ENCODE peak calls at places on chromosomes 7 and 10, in four cellular contexts. G is right lobe of liver, Y is heart right ventricle, R is tibial nerve. L is an unnamed sample.

GRCh38 chr7:50711271-50712175 is 71.2 kb downstream of the GRB10 start:
- DNase-seq in G (no peak), Y (peak; percentile 56), R (no peak), L (no peak)

GRCh38 chr10:77636286-77636966 is 1.2 kb downstream of the KCNMA1 start:
- DNase-seq in G (peak; percentile 35), Y (no peak), R (no peak), L (no peak)

GRCh38 chr10:60139798-60140566 is 233.6 kb upstream of the CCDC6 start:
- DNase-seq in G (no peak), Y (no peak), R (no peak), L (no peak)

GRCh38 chr10:10542368-10542961 is 475.2 kb upstream of the CELF2 start:
- DNase-seq in G (no peak), Y (no peak), R (no peak), L (no peak)

GRCh38 chr10:126315471-126316177 is 72.7 kb downstream of the ADAM12 start:
- DNase-seq in G (no peak), Y (no peak), R (no peak), L (no peak)

GRCh38 chr10:75743231-75743864 is 311.9 kb downstream of the LRMDA start:
- DNase-seq in G (no peak), Y (no peak), R (no peak), L (no peak)

GRCh38 chr10:8404721-8405120 is 350.2 kb downstream of the GATA3 start:
- DNase-seq in G (no peak), Y (no peak), R (no peak), L (peak; percentile 32)

GRCh38 chr7:40147371-40148246 is 12.8 kb downstream of the SUGCT start:
- DNase-seq in G (no peak), Y (no peak), R (no peak), L (no peak)

GRCh38 chr7:55071411-55072188 is 52.8 kb downstream of the EGFR start:
- DNase-seq in G (no peak), Y (no peak), R (no peak), L (no peak)

GRCh38 chr10:99631496-99631895 is 11.3 kb upstream of the SLC25A28 start:
- DNase-seq in G (no peak), Y (no peak), R (no peak), L (no peak)

GRCh38 chr10:133422223-133422820 is 2.1 kb downstream of the SPRN start:
- DNase-seq in G (no peak), Y (no peak), R (no peak), L (no peak)

GRCh38 chr7:85659364-85659763 is 472.5 kb upstream of the SEMA3D start:
- DNase-seq in G (no peak), Y (no peak), R (no peak), L (no peak)

GRCh38 chr7:142894112-142894835 is 8.7 kb upstream of the TRPV6 start:
- DNase-seq in G (peak; percentile 32), Y (no peak), R (no peak), L (no peak)

DNA sequence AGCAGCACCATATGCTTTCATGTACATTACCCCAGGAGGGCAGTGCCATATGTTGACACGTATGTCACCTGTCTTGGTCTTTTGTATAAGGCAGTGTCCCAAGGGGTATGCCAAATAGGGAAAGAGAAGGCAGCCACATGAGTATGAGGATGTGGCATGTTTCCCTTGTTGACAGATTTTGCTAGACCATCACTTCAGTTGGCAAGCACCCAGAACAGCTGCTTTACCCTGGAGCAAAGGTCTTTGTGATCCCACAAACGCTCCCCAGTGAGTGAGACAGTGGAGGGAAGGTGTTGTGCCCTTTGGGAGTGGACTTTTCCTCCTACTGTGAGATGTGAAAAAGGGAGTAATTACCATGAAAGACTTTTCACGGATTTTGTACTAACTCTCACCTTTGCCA is 350.1 kb downstream of the ETV1 start:
- DNase-seq in G (no peak), Y (no peak), R (no peak), L (no peak)
- H3K4me1 ChIP-seq in G (no peaks in the 10 kb centered on the region), Y (no peaks in the 10 kb centered on the region), R (no peaks in the 10 kb centered on the region), L (no peaks in the 10 kb centered on the region)

GRCh38 chr7:71404701-71405345 is 272.9 kb downstream of the GALNT17 start:
- DNase-seq in G (no peak), Y (no peak), R (no peak), L (no peak)
- H3K4me1 ChIP-seq in G (no peaks in the 10 kb centered on the region), Y (no peaks in the 10 kb centered on the region), R (peaks cover 5% of the 10 kb centered on the region), L (no peaks in the 10 kb centered on the region)

GRCh38 chr7:157558875-157559595 is 222.2 kb downstream of the DNAJB6 start:
- DNase-seq in G (peak; percentile 40), Y (no peak), R (no peak), L (no peak)
- H3K4me1 ChIP-seq in G (no peaks in the 10 kb centered on the region), Y (no peaks in the 10 kb centered on the region), R (no peaks in the 10 kb centered on the region), L (no peaks in the 10 kb centered on the region)

GRCh38 chr10:46019541-46020343 is 10.7 kb downstream of the NCOA4 start:
- DNase-seq in G (peak; percentile 68), Y (peak; percentile 54), R (peak; percentile 12), L (no peak)
- H3K4me1 ChIP-seq in G (peaks cover 55% of the 10 kb centered on the region), Y (peaks cover 5% of the 10 kb centered on the region), R (peaks cover 36% of the 10 kb centered on the region), L (peaks cover 42% of the 10 kb centered on the region)

DNA sequence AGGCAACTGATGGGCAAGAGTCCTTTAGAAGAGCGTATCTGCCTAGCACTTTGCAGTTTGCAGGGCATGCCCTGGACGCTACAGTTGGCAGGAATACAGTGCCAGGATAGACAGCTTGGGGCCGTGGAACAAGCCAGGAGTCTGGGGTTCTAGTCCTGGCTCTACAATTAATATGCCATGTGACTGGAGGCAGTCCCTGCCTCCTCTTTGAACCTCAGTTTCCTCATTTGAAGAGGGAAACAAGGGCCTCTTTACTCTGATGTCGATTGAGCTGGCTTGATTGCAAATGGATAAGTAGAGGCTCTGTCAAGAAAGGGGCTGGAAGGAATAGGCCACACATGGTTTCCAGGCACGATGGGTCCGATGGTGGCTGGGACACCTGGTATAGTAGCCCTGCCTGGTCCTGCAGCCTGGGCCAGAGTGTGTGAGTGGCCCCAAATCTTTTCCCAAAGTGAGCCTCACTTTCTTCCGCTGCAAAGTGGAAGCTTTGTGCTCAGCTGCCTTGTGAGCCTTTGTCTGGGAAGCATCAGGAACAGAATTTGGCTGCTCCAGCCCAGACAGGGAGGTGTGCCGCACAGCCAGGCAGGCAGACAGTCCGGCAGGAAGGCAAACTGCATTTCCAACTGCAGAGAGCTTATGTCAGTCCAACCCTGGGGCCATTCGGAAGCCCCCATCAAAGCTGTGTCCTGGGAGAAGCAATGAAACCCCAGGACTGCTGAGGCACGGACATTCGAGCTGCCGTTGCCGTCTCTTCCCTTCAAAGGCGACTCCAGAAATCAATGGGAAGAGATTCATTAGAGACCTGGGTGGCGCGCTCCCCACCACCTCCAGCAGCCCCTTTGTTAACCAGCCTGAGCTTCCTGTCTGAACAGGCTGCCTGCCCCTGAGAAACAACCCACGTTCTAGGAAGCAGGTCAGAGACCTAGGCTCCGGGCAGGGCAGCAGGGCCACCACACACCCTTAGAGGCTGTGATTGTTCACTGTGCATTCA is 111.2 kb upstream of the PPIF start:
- DNase-seq in G (no peak), Y (no peak), R (no peak), L (no peak)
- H3K4me1 ChIP-seq in G (no peaks in the 10 kb centered on the region), Y (peaks cover 29% of the 10 kb centered on the region), R (peaks cover 13% of the 10 kb centered on the region), L (no peaks in the 10 kb centered on the region)

DNA sequence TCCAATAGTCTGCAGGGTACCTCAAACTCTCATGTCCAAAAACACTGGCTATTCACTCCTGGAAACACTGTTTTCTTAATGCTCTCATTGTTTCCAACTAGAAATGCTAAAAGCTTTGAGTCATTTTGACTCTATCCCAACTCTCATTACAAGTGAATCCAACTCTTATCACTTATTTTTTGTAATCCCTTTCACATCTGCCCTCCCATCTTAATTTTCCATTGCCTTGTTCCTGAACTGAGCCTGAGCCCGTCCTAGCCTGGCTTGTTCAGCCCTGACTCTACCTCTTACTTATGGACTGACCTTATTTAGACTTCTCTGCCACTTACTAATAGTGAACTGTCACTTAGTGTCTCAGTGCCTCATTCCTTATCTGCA is 56.7 kb downstream of the SLC16A12 start:
- DNase-seq in G (no peak), Y (no peak), R (no peak), L (no peak)
- H3K4me1 ChIP-seq in G (peaks cover 52% of the 10 kb centered on the region), Y (peaks cover 18% of the 10 kb centered on the region), R (peaks cover 70% of the 10 kb centered on the region), L (peaks cover 4% of the 10 kb centered on the region)

GRCh38 chr10:95276367-95277200 is 14.2 kb downstream of the PDLIM1 start:
- DNase-seq in G (no peak), Y (no peak), R (no peak), L (peak; percentile 73)
- H3K4me1 ChIP-seq in G (peaks cover 52% of the 10 kb centered on the region), Y (peaks cover 8% of the 10 kb centered on the region), R (peaks cover 16% of the 10 kb centered on the region), L (peaks cover 69% of the 10 kb centered on the region)

GRCh38 chr7:106021211-106022067 is 58.4 kb downstream of the CDHR3 start:
- DNase-seq in G (no peak), Y (no peak), R (no peak), L (no peak)
- H3K4me1 ChIP-seq in G (no peaks in the 10 kb centered on the region), Y (no peaks in the 10 kb centered on the region), R (no peaks in the 10 kb centered on the region), L (no peaks in the 10 kb centered on the region)